ENCODE peak calls at places on chromosomes 6 and 20, in seven cellular contexts. N is tibial nerve, V is A549, H is breast epithelium, A is DND-41, E is testis, G is lung. Q is an unnamed sample.

GRCh38 chr20:59665656-59666555 is 61.6 kb downstream of the PHACTR3 start:
- DNase-seq in N (no peak), V (no peak), E (no peak), H (no peak), A (no peak), G (peak), Q (no peak)

GRCh38 chr6:159875194-159875593 is 15.6 kb upstream of the MAS1 start:
- DNase-seq in E (no peak), H (no peak), G (no peak), N (no peak), V (no peak), A (no peak), Q (no peak)

GRCh38 chr6:157525292-157525889 is 144.4 kb downstream of the ZDHHC14 start:
- DNase-seq in N (no peak), A (no peak), H (no peak), G (no peak), V (no peak), E (no peak), Q (no peak)

GRCh38 chr6:86087954-86088353 is 445.3 kb upstream of the SYNCRIP start:
- DNase-seq in A (no peak), G (no peak), E (no peak), H (no peak), N (no peak), V (no peak), Q (no peak)

GRCh38 chr6:15464211-15464725 is 198.6 kb downstream of the DTNBP1 start:
- DNase-seq in V (peak), G (no peak), H (no peak), A (peak), E (peak), N (no peak), Q (no peak)

GRCh38 chr6:147430811-147431210 is 77.7 kb upstream of the SAMD5 start:
- DNase-seq in N (no peak), V (no peak), E (no peak), A (no peak), H (no peak), G (no peak), Q (no peak)

GRCh38 chr6:2412731-2413130 is 167.3 kb upstream of the GMDS start:
- DNase-seq in A (no peak), G (no peak), H (no peak), E (no peak), N (no peak), V (no peak), Q (no peak)

GRCh38 chr6:129069006-129069405 is 186.1 kb downstream of the LAMA2 start:
- DNase-seq in G (no peak), N (no peak), E (no peak), V (no peak), H (no peak), A (no peak), Q (no peak)

GRCh38 chr6:125974214-125974866 is 12.0 kb upstream of the TRMT11 start:
- DNase-seq in G (no peak), E (no peak), N (no peak), A (no peak), V (peak), H (no peak), Q (no peak)

GRCh38 chr20:62219992-62220665 is at the start of gene HRH3:
- DNase-seq in V (no peak), N (no peak), E (peak), G (no peak), H (no peak), A (peak), Q (peak)

GRCh38 chr20:53883098-53883762 is 187.2 kb downstream of the BCAS1 start:
- DNase-seq in A (no peak), N (no peak), G (no peak), V (no peak), E (no peak), H (no peak), Q (no peak)

DNA sequence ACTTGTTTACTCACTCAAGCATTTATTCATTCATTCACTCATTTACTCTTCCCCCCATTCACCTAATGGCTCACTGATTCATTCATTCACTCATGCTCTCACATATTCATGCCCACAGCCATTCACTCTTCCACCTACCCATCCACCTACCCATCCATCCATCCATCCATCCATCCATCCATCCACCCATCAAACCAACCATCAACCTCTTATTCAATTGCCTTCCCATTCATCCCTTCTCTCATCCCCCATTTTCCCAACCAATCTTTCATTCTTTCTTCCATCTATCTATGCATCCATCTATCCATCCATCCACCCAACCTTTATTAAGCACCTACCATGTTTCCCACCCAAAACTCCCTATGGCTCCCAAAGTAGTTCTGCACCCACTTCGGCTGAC is 1.6 kb upstream of the ARHGAP40 start:
- DNase-seq in H (no peak), V (no peak), G (no peak), E (no peak), A (no peak), N (no peak), Q (no peak)
- H3K27ac ChIP-seq in H (peak), V (peak), G (no peak), E (no peak), A (no peak), N (no peak), Q (no peak)

GRCh38 chr6:25303234-25303633 is 24.1 kb downstream of the CARMIL1 start:
- DNase-seq in V (no peak), G (no peak), A (no peak), H (no peak), E (no peak), N (no peak), Q (no peak)
- H3K27ac ChIP-seq in V (peak), G (peak), A (no peak), H (no peak), E (peak), N (no peak), Q (no peak)

GRCh38 chr6:18389479-18389878 is 2.3 kb downstream of the RNF144B start:
- DNase-seq in A (no peak), E (no peak), N (no peak), V (no peak), G (no peak), H (no peak), Q (no peak)
- H3K27ac ChIP-seq in A (no peak), E (peak), N (no peak), V (no peak), G (peak), H (peak), Q (no peak)

GRCh38 chr6:33428891-33429744 is 9.3 kb downstream of the SYNGAP1 start:
- DNase-seq in E (no peak), N (no peak), H (no peak), A (no peak), V (no peak), G (no peak), Q (no peak)
- H3K27ac ChIP-seq in E (peak), N (peak), H (peak), A (peak), V (no peak), G (no peak), Q (peak)